ENCODE peak calls at places on chromosomes 7 and 10, in ten cellular contexts. U is neural progenitor cell, Z is astrocyte of the cerebellum, D is endothelial cell, Q is tibial artery, H is lower lobe of right lung, X is dorsolateral prefrontal cortex, L is OCI-LY7, A is cardiac muscle cell, G is Calu3. M is an unnamed sample.

GRCh38 chr10:63758080-63758479 is 236.9 kb downstream of the REEP3 start:
- DNase-seq in U (no peak), G (no peak), Q (no peak), D (no peak), Z (peak), A (peak), H (no peak), L (no peak), X (no peak), M (no peak)

GRCh38 chr7:98051118-98051744 is 55.4 kb upstream of the LMTK2 start:
- DNase-seq in G (peak), D (peak), A (no peak), Q (no peak), L (peak), X (peak), U (peak), H (peak), Z (no peak), M (no peak)

GRCh38 chr7:131948434-131949053 is 392.1 kb upstream of the PODXL start:
- DNase-seq in D (no peak), A (no peak), Q (peak), H (no peak), Z (no peak), G (no peak), L (no peak), U (peak), X (no peak), M (no peak)

GRCh38 chr7:128835790-128836641 is 5.8 kb downstream of the FLNC start:
- DNase-seq in L (no peak), X (peak), H (peak), A (peak), U (no peak), G (no peak), Z (no peak), Q (no peak), D (no peak), M (no peak)

GRCh38 chr7:106284516-106285050 is at the start of gene NAMPT:
- DNase-seq in Z (no peak), D (peak), U (peak), X (no peak), L (peak), H (peak), A (no peak), G (peak), Q (peak), M (no peak)

GRCh38 chr7:139118803-139119485 is 9.4 kb upstream of the ZC3HAV1 start:
- DNase-seq in G (no peak), A (peak), Q (no peak), U (no peak), H (no peak), L (peak), X (no peak), Z (no peak), D (no peak), M (no peak)

GRCh38 chr7:1160665-1161010 is 642 bp upstream of the ZFAND2A start:
- DNase-seq in U (peak), G (peak), Z (no peak), H (no peak), L (no peak), Q (no peak), X (no peak), A (no peak), D (peak), M (no peak)

GRCh38 chr7:105661625-105662024 is 80.3 kb upstream of the EFCAB10 start:
- DNase-seq in Q (no peak), D (no peak), U (no peak), Z (no peak), A (no peak), G (no peak), L (no peak), H (no peak), X (no peak), M (no peak)

GRCh38 chr7:106858618-106859532 is 6.2 kb upstream of the PIK3CG start:
- DNase-seq in Z (no peak), X (no peak), Q (no peak), U (no peak), L (no peak), D (no peak), H (peak), G (peak), A (peak), M (peak)

GRCh38 chr7:5422324-5423271 is 1.0 kb downstream of the TNRC18 start:
- DNase-seq in G (peak), U (peak), A (peak), H (peak), Q (no peak), Z (no peak), D (peak), L (peak), X (no peak), M (no peak)

GRCh38 chr7:129948877-129949291 is 3.9 kb downstream of the UBE2H start:
- DNase-seq in L (peak), G (peak), H (peak), A (peak), U (peak), Q (peak), D (peak), X (peak), Z (peak), M (peak)

GRCh38 chr7:96786261-96786997 is 76.8 kb upstream of the SEM1 start:
- DNase-seq in D (no peak), Q (no peak), X (no peak), A (no peak), U (peak), L (no peak), G (no peak), Z (no peak), H (no peak), M (no peak)

GRCh38 chr7:132575336-132575986 is 809 bp downstream of the PLXNA4 start:
- DNase-seq in U (peak), H (no peak), A (peak), D (peak), Z (peak), G (no peak), L (no peak), Q (peak), X (peak), M (no peak)

GRCh38 chr7:27784399-27785053 is 44.6 kb downstream of the TAX1BP1 start:
- DNase-seq in L (peak), U (peak), Q (no peak), D (peak), Z (no peak), G (peak), A (peak), H (no peak), X (no peak), M (no peak)

GRCh38 chr7:141262101-141262819 is 188.4 kb downstream of the TMEM178B start:
- DNase-seq in Q (no peak), Z (no peak), L (no peak), H (no peak), D (peak), G (no peak), U (peak), A (no peak), X (no peak), M (no peak)

GRCh38 chr7:19969859-19970493 is 196.6 kb upstream of the TMEM196 start:
- DNase-seq in L (no peak), Q (no peak), U (no peak), Z (no peak), A (peak), D (no peak), G (peak), X (no peak), H (no peak), M (no peak)

GRCh38 chr10:32795598-32796183 is 162.3 kb downstream of the ITGB1 start:
- DNase-seq in X (no peak), A (peak), H (no peak), L (peak), D (no peak), Z (peak), U (peak), G (peak), Q (no peak), M (no peak)

GRCh38 chr10:130971123-130971435 is 340.4 kb downstream of the TCERG1L start:
- DNase-seq in U (no peak), H (no peak), Q (peak), L (no peak), D (no peak), Z (no peak), X (no peak), A (no peak), G (no peak), M (no peak)

GRCh38 chr7:17773289-17773626 is 167.0 kb downstream of the SNX13 start:
- DNase-seq in L (no peak), X (no peak), H (no peak), U (no peak), D (no peak), Z (peak), A (peak), G (peak), Q (peak), M (peak)

GRCh38 chr7:25858562-25859411 is 293.2 kb upstream of the NFE2L3 start:
- DNase-seq in G (no peak), X (no peak), Q (no peak), Z (no peak), D (peak), U (peak), H (no peak), A (no peak), L (no peak), M (no peak)

GRCh38 chr10:44180321-44181154 is 204.4 kb downstream of the CXCL12 start:
- DNase-seq in G (no peak), L (no peak), H (no peak), U (no peak), X (no peak), Z (peak), D (no peak), Q (peak), A (peak), M (no peak)

GRCh38 chr10:33126118-33126517 is 168.1 kb upstream of the ITGB1 start:
- DNase-seq in D (no peak), Q (no peak), G (no peak), X (no peak), H (no peak), A (peak), Z (no peak), L (peak), U (no peak), M (no peak)

DNA sequence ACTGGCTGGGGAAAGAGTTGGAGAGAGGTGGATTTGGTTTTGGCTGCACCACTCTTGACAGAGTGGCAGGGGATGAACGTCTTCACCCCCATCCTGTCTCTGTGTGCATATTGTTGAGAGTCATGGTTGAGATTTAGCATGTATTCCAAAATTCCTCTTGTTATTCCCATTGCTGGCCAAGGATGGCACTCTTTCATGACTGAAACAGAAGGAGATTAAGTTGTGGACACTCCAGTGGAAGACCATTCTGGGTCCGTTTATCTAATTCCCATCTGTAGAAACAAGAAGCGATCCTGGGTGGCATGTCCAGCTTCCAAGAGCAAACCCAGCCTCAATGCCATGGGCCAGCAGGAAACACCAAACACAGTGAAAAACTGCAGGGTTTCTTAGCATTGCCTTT is 469.0 kb upstream of the IGFBP3 start:
- DNase-seq in D (no peak), U (no peak), Q (no peak), H (no peak), L (no peak), Z (no peak), G (no peak), X (no peak), A (peak), M (no peak)
- TF ChIP-seq CTCF in D (no peak), U (peak), Q (no peak), H (no peak), L (no peak), Z (no peak), G (no peak), X (no peak), A (peak), M (no peak)

GRCh38 chr7:79175390-79175789 is 278.1 kb downstream of the MAGI2 start:
- DNase-seq in Z (no peak), H (no peak), U (no peak), G (no peak), X (no peak), Q (no peak), A (no peak), L (no peak), D (no peak), M (no peak)

GRCh38 chr7:79182283-79182682 is 271.2 kb downstream of the MAGI2 start:
- DNase-seq in U (no peak), X (no peak), Q (no peak), G (no peak), H (no peak), L (no peak), Z (peak), D (no peak), A (peak), M (no peak)

GRCh38 chr7:79180533-79180932 is 272.9 kb downstream of the MAGI2 start:
- DNase-seq in U (no peak), X (no peak), L (no peak), Q (no peak), Z (peak), D (no peak), H (no peak), A (no peak), G (no peak), M (no peak)

GRCh38 chr7:79176859-79177477 is 276.5 kb downstream of the MAGI2 start:
- DNase-seq in X (no peak), A (peak), G (peak), U (peak), L (peak), Q (no peak), Z (peak), H (no peak), D (peak), M (no peak)
- TF ChIP-seq CTCF in X (no peak), A (peak), G (peak), U (peak), L (peak), Q (peak), Z (peak), H (peak), D (no peak), M (no peak)

GRCh38 chr7:156397249-156397648 is 243.3 kb upstream of the RNF32 start:
- DNase-seq in U (no peak), H (no peak), Z (no peak), A (no peak), X (no peak), G (no peak), D (no peak), L (no peak), Q (no peak), M (no peak)

GRCh38 chr7:156402255-156402654 is 238.3 kb upstream of the RNF32 start:
- DNase-seq in G (no peak), U (no peak), D (no peak), Q (no peak), X (no peak), H (no peak), A (no peak), L (no peak), Z (no peak), M (no peak)

GRCh38 chr7:156400046-156400445 is 240.5 kb upstream of the RNF32 start:
- DNase-seq in X (no peak), U (no peak), G (no peak), Q (no peak), H (no peak), L (no peak), D (no peak), A (no peak), Z (no peak), M (no peak)

DNA sequence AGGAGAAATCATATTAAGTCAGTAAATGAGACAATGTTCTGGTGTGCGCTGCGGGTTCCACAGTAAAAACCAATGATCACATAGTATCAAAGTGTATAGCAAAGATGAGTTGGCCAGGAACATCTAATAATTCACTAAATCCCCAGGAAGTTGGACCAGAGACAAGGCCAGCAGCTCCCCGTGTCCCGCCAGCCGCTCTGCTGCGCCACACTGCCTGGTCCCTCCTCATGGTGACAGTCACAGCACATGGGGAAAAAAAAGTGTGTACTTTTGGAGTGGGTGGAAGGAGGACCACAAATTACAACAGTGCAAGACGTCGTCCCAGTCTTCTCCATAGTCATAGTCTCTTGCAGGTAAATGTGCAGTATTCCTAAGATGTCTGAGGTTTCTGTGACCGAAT is 239.0 kb upstream of the RNF32 start:
- DNase-seq in Q (no peak), Z (no peak), U (no peak), D (no peak), X (no peak), A (no peak), H (no peak), L (no peak), G (no peak), M (no peak)
- TF ChIP-seq CTCF in Q (no peak), Z (no peak), U (no peak), D (no peak), X (no peak), A (no peak), H (no peak), L (no peak), G (no peak), M (no peak)

DNA sequence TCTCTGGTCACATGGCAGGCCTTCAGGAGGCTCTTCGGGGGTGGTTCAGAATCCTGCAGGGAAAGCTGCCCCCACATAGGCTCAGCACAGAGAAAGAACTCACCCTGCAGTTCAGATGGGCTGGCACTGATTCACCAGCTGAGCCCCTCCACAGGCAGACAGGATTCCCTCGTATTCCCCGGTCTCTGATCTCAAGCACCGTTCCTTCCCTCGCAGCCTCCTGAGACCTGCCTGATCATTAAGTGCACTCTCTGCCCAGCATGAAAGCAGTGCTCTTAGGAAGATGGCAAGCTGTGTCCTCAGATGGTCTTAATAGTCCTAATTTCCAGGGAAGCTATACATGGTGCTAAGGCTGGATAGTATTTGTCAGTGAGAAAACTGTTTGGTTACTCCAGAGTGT is 78.2 kb upstream of the NPS start:
- DNase-seq in Z (no peak), G (no peak), L (no peak), A (no peak), Q (no peak), U (no peak), H (no peak), X (no peak), D (no peak), M (no peak)
- TF ChIP-seq CTCF in Z (no peak), G (no peak), L (no peak), A (no peak), Q (no peak), U (no peak), H (no peak), X (no peak), D (no peak), M (no peak)

DNA sequence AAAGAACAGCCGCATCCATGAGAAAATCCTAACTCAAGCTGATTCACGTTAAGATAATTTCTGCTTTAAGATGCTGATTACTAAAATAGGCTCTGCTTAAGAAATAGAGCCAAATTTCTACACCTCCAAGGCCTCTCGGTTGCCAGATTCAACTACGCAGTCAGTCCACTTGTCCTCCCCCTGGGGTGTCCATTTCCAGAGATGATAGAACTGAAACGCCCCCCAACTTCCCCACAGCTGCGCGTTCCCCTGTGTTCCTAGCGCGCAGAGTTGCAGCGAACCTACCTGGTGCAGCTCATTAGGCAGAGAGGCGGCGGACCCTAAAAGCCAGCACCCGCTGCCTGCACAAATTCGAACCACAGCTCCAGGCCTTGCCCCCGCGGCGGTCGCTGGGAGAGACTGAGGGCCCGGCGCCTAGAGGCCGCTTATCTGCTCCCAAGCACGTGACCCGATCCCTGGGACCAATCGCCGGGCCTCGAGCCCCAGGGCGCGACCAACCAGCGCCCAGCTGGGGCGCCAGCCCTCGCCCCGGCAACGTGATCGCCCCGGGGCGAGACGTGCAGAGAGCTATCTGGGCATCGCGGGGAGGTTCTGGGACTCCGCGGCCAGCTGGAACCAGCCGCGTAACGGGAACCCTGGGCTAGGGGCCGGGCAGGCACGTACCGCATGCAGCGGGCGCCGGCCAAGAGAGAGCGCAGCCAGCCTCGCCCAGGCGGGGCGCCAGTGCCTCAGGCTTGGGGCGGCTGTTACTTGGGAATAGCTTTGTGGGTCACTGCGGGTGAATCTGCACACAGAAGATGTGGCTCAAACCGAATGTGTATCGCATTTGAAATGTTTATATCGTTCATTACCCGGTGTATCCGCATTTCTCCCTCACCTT is at the start of gene PPP1R3C:
- DNase-seq in Q (peak), G (peak), D (peak), X (peak), A (peak), U (peak), H (peak), Z (no peak), L (no peak), M (no peak)
- TF ChIP-seq CTCF in Q (no peak), G (no peak), D (no peak), X (no peak), A (peak), U (peak), H (peak), Z (peak), L (no peak), M (no peak)

GRCh38 chr10:8043569-8044306 is 10.8 kb upstream of the GATA3 start:
- DNase-seq in H (no peak), D (peak), Z (no peak), G (no peak), L (no peak), A (no peak), X (no peak), Q (no peak), U (peak), M (no peak)
- TF ChIP-seq CTCF in H (no peak), D (no peak), Z (no peak), G (no peak), L (no peak), A (peak), X (no peak), Q (no peak), U (peak), M (no peak)

GRCh38 chr10:90862908-90863514 is 5.2 kb upstream of the HTR7 start:
- DNase-seq in L (peak), H (no peak), Q (no peak), D (peak), Z (no peak), X (no peak), U (peak), A (peak), G (peak), M (no peak)
- TF ChIP-seq CTCF in L (peak), H (peak), Q (peak), D (peak), Z (peak), X (peak), U (peak), A (peak), G (peak), M (peak)

GRCh38 chr10:6194291-6194690 is 8.4 kb upstream of the PFKFB3 start:
- DNase-seq in Q (no peak), L (no peak), A (no peak), U (no peak), X (no peak), H (no peak), D (no peak), G (no peak), Z (no peak), M (no peak)
- TF ChIP-seq CTCF in Q (no peak), L (no peak), A (no peak), U (no peak), X (no peak), H (no peak), D (no peak), G (no peak), Z (no peak), M (no peak)

GRCh38 chr7:77989981-77990566 is 191.5 kb downstream of the PHTF2 start:
- DNase-seq in Q (no peak), L (peak), U (no peak), Z (no peak), D (peak), A (peak), X (no peak), H (no peak), G (peak), M (peak)

GRCh38 chr7:77991656-77992055 is 193.1 kb downstream of the PHTF2 start:
- DNase-seq in G (no peak), H (no peak), Z (no peak), D (no peak), A (no peak), L (no peak), Q (no peak), X (no peak), U (no peak), M (no peak)

GRCh38 chr7:77993823-77994222 is 195.2 kb downstream of the PHTF2 start:
- DNase-seq in Q (no peak), H (no peak), L (no peak), X (no peak), A (no peak), G (no peak), Z (no peak), U (no peak), D (no peak), M (no peak)

GRCh38 chr7:77995717-77996116 is 197.1 kb downstream of the PHTF2 start:
- DNase-seq in Q (no peak), G (no peak), L (peak), Z (no peak), A (no peak), H (no peak), X (no peak), U (peak), D (no peak), M (no peak)
- TF ChIP-seq CTCF in Q (no peak), G (no peak), L (peak), Z (no peak), A (no peak), H (no peak), X (no peak), U (peak), D (peak), M (no peak)

M was measured in CD14-positive monocyte.